ENCODE peak calls at places on chromosomes 16 and 17, in ten cellular contexts. R is pancreas, G is foreskin fibroblast, U is BJ, N is OCI-LY7, H is MM.1S, F is fibroblast of lung, T is astrocyte of the cerebellum, J is GM13976, C is GM06990. L is an unnamed sample.

GRCh38 chr16:75053791-75054555 is 55.1 kb downstream of the ZNRF1 start:
- DNase-seq in H (no peak), J (no peak), R (no peak), U (no peak), T (no peak), C (no peak), G (peak; percentile 15), N (no peak), F (no peak), L (no peak)

GRCh38 chr17:79849953-79850352 is 10.7 kb upstream of the CBX4 start:
- DNase-seq in F (no peak), C (no peak), J (no peak), H (no peak), G (no peak), T (no peak), U (no peak), N (no peak), R (no peak), L (no peak)

GRCh38 chr17:70687421-70687820 is 518.1 kb downstream of the KCNJ2 start:
- DNase-seq in N (no peak), T (no peak), F (no peak), J (no peak), G (no peak), U (no peak), H (no peak), R (no peak), C (no peak), L (no peak)

GRCh38 chr17:8161289-8162231 is 1.2 kb downstream of the VAMP2 start:
- DNase-seq in C (no peak), N (no peak), T (no peak), F (no peak), G (no peak), R (no peak), U (no peak), H (no peak), J (no peak), L (peak; percentile 32)

GRCh38 chr17:81480140-81480917 is 32.3 kb downstream of the ACTG1 start:
- DNase-seq in G (peak; percentile 61), F (peak; percentile 63), T (peak; percentile 23), R (no peak), U (no peak), N (no peak), H (no peak), J (no peak), C (no peak), L (no peak)

GRCh38 chr17:39923836-39924690 is 3.3 kb downstream of the ORMDL3 start:
- DNase-seq in H (no peak), J (no peak), T (no peak), F (no peak), C (no peak), N (no peak), G (peak; percentile 68), U (no peak), R (no peak), L (peak; percentile 43)

GRCh38 chr16:67466581-67466980 is 14.4 kb downstream of the ATP6V0D1 start:
- DNase-seq in C (no peak), J (no peak), U (no peak), R (no peak), H (no peak), T (no peak), G (no peak), N (no peak), F (no peak), L (no peak)

GRCh38 chr16:381788-382717 is at the start of gene PGAP6:
- DNase-seq in F (peak; percentile 49), N (peak; percentile 83), G (peak; percentile 77), C (peak; percentile 71), R (no peak), U (no peak), T (no peak), H (peak; percentile 76), J (peak; percentile 95), L (peak; percentile 64)

GRCh38 chr17:80187090-80187489 is 17.3 kb downstream of the CARD14 start:
- DNase-seq in J (no peak), N (no peak), C (no peak), T (no peak), U (no peak), F (peak; percentile 37), G (no peak), H (no peak), R (no peak), L (no peak)

GRCh38 chr17:68057531-68057952 is 22.0 kb downstream of the KPNA2 start:
- DNase-seq in R (no peak), U (no peak), J (no peak), H (peak; percentile 29), C (no peak), T (no peak), F (peak; percentile 48), N (peak; percentile 63), G (peak; percentile 64), L (peak; percentile 70)

DNA sequence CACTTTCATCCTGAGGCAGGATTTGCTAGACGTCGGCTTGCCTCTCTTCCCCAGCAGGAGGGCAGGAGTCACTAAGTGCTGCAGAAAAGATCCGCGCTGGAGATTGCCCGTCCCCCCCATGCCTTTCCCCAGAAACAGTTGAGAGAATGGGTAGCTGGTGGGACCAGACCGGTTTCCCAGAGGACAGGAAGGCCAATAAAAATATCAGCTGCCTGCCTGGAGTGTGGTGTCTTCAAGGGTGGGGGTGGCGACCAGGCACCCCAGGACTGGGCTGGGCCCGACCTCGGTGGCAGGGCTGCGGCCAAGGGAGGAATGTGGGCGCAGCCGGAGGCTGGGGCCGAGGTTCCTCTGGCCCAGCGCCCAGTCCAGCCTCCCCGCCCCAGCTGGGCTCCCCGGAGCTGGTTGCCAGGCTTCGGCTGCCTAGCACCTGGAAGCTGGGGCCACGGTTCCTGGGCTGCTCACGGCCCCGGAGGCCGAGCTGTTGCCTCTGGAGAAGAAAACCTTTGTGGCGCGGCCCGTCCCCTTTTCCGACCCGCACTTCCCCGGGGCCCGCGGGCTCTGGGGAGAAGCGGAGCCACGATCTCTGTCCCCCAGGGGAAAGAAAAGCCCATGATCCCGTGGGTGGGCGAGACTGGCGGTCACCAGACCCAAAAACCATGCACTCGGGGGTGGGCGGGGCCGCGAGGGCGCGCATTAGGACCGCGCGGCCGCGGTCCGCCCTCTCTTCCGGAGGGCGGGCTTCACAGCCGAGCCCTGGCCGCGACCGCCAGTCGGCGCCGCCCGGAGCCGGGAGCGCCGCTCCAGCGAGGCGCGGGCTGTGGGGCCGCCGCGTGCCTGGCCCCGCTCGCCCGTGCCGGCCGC is at the start of gene TRAF4:
- DNase-seq in J (peak; percentile 90), N (peak; percentile 92), H (peak; percentile 87), U (peak; percentile 70), G (peak; percentile 94), F (peak; percentile 89), R (peak; percentile 76), C (peak; percentile 91), T (peak; percentile 70), L (peak; percentile 90)
- TF ChIP-seq CTCF in J (peak; percentile 32), N (no peak), H (no peak), U (peak; percentile 28), G (peak; percentile 5), F (no peak), R (no peak), C (no peak), T (no peak), L (no peak)

GRCh38 chr16:14669776-14670175 is 24.3 kb downstream of the PLA2G10 start:
- DNase-seq in T (no peak), G (peak; percentile 31), N (no peak), J (no peak), R (peak; percentile 93), U (no peak), C (no peak), H (no peak), F (no peak), L (no peak)
- TF ChIP-seq CTCF in T (no peak), G (no peak), N (no peak), J (no peak), R (peak; percentile 16), U (no peak), C (no peak), H (no peak), F (no peak), L (no peak)

DNA sequence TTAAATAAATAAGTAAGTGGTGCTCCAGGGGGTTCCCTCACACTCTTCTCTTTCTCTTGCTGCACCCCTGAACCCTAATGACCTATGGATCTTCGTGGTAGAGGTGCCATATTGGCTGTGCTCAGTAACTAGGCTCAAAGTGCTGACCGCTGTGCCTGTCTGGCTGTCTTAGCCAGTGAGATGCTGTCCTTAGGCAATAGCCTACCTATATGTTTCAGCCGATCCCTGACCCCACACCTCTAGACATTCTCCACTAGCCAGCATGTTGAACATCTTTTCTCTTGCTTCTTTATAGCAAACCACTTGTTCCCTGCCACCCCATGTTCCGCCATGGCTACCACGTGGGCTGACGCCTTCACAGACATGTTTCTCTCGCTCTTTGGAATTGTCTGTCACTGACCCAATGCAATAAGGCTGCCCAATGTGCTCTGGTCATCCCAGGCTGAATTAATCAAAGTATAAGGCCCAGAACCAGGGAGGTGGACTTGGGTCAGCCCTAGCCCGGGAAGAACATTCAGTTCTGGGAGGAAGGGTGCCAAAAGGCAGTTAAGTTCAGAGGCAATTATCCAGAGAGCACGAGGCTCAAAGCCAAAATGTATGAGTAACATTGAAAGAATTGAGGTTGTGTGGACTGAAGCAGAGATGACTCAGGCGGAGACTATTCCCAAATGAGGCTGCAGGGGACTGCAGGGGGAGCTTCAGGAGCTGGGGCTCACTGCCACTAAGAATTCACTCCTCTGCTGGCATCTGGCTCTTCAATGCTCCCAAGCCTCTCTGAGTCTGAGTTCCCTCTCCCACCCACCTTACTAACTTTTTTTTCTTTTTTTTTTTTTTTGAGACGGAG is 28.7 kb upstream of the TNRC6A start:
- DNase-seq in F (peak; percentile 99), J (no peak), U (peak; percentile 97), H (no peak), T (peak; percentile 98), N (no peak), R (peak; percentile 58), C (no peak), G (peak; percentile 99), L (no peak)
- TF ChIP-seq CTCF in F (peak; percentile 36), J (no peak), U (peak; percentile 62), H (no peak), T (peak; percentile 55), N (no peak), R (no peak), C (no peak), G (peak; percentile 47), L (no peak)

GRCh38 chr17:16488572-16488997 is 3.4 kb downstream of the LRRC75A start:
- DNase-seq in H (no peak), G (no peak), F (no peak), C (no peak), T (no peak), N (peak; percentile 18), R (peak; percentile 40), U (no peak), J (no peak), L (no peak)

GRCh38 chr17:16492613-16493290 is 759 bp upstream of the LRRC75A start:
- DNase-seq in G (no peak), N (no peak), J (no peak), R (no peak), H (no peak), U (no peak), F (no peak), T (no peak), C (no peak), L (peak; percentile 5)

GRCh38 chr17:16491131-16491702 is 776 bp downstream of the LRRC75A start:
- DNase-seq in T (no peak), R (no peak), J (no peak), U (no peak), F (no peak), N (no peak), G (peak; percentile 20), H (no peak), C (no peak), L (peak; percentile 53)

GRCh38 chr17:16493470-16494048 is 1.6 kb upstream of the LRRC75A start:
- DNase-seq in T (no peak), U (no peak), R (no peak), N (no peak), C (no peak), H (no peak), G (no peak), F (no peak), J (no peak), L (no peak)

GRCh38 chr17:16491703-16492612 is at the start of gene LRRC75A:
- DNase-seq in J (peak; percentile 87), F (peak; percentile 20), R (peak; percentile 46), G (peak; percentile 77), N (no peak), U (no peak), T (no peak), H (peak; percentile 53), C (peak; percentile 28), L (peak; percentile 56)
- TF ChIP-seq CTCF in J (peak; percentile 10), F (no peak), R (no peak), G (no peak), N (peak; percentile 20), U (no peak), T (no peak), H (no peak), C (no peak), L (no peak)

L was measured in activated CD8-positive, alpha-beta T cell treated with anti-CD3 and anti-CD28 coated beads for 36 hours.